ENCODE peak calls at places on chromosomes 3 and 15, in seven cellular contexts. P, M, W, V, H, C and N are unnamed samples.
A peak's percentile ranks its signal among the peaks of the same experiment; 100 is the strongest.

GRCh38 chr3:5095879-5096278 is 26.2 kb upstream of the ARL8B start:
- DNase-seq in M (no peak), H (peak; percentile 61), V (peak; percentile 55), C (no peak), P (no peak), W (no peak), N (no peak)

GRCh38 chr15:25737218-25737643 is 125.9 kb downstream of the ATP10A start:
- DNase-seq in H (no peak), V (no peak), P (peak; percentile 36), M (no peak), C (no peak), W (no peak), N (no peak)

GRCh38 chr3:43290961-43291360 is 4.6 kb downstream of the SNRK start:
- DNase-seq in W (no peak), V (no peak), P (no peak), M (no peak), H (no peak), C (peak; percentile 37), N (no peak)

GRCh38 chr15:100879461-100880138 is at the start of gene ALDH1A3:
- DNase-seq in W (peak; percentile 48), C (no peak), P (peak; percentile 35), H (peak; percentile 56), M (peak; percentile 68), V (peak; percentile 45), N (no peak)

GRCh38 chr3:39415983-39416382 is 9.5 kb downstream of the RPSA start:
- DNase-seq in V (no peak), M (no peak), H (no peak), P (no peak), W (no peak), C (no peak), N (no peak)

GRCh38 chr15:33059184-33059583 is 135.3 kb downstream of the FMN1 start:
- DNase-seq in H (no peak), C (no peak), W (no peak), P (no peak), M (no peak), V (no peak), N (no peak)

GRCh38 chr15:67914537-67915373 is 74.9 kb upstream of the RNU6-1 start:
- DNase-seq in P (peak; percentile 61), C (peak; percentile 25), V (peak; percentile 87), M (peak; percentile 68), W (peak; percentile 63), H (peak; percentile 71), N (no peak)

GRCh38 chr3:14764331-14765064 is 54.3 kb upstream of the FGD5 start:
- DNase-seq in H (no peak), W (no peak), P (no peak), M (no peak), V (no peak), C (no peak), N (no peak)

GRCh38 chr3:172137287-172138030 is 98.1 kb downstream of the FNDC3B start:
- DNase-seq in M (no peak), C (no peak), H (no peak), V (no peak), W (no peak), P (no peak), N (no peak)

GRCh38 chr3:30747771-30748281 is 141.4 kb downstream of the TGFBR2 start:
- DNase-seq in M (no peak), P (no peak), C (peak; percentile 7), H (peak; percentile 37), V (no peak), W (no peak), N (no peak)

GRCh38 chr3:190385835-190386688 is 1.9 kb upstream of the CLDN16 start:
- DNase-seq in W (no peak), P (no peak), V (no peak), H (no peak), C (no peak), M (no peak), N (no peak)

GRCh38 chr15:88918738-88919137 is 5.6 kb upstream of the MFGE8 start:
- DNase-seq in M (peak; percentile 51), C (no peak), V (peak; percentile 61), P (no peak), H (no peak), W (no peak), N (no peak)

GRCh38 chr3:140834266-140835037 is 107.2 kb upstream of the SLC25A36 start:
- DNase-seq in P (no peak), C (no peak), V (no peak), M (no peak), H (no peak), W (no peak), N (no peak)

GRCh38 chr3:40546811-40547210 is 22.1 kb downstream of the ZNF621 start:
- DNase-seq in H (peak; percentile 12), W (no peak), C (no peak), P (no peak), V (no peak), M (no peak), N (no peak)

GRCh38 chr3:5264093-5264610 is 76.6 kb downstream of the EDEM1 start:
- DNase-seq in V (no peak), W (no peak), C (no peak), M (no peak), P (no peak), H (peak; percentile 19), N (no peak)

GRCh38 chr3:165640970-165641369 is 196.3 kb downstream of the BCHE start:
- DNase-seq in H (no peak), P (no peak), V (no peak), M (no peak), C (peak; percentile 61), W (no peak), N (no peak)

GRCh38 chr15:70501849-70502248 is 261.5 kb downstream of the UACA start:
- DNase-seq in P (no peak), W (no peak), C (no peak), H (no peak), M (no peak), V (no peak), N (no peak)

GRCh38 chr15:77939851-77940250 is 137.7 kb downstream of the TBC1D2B start:
- DNase-seq in C (no peak), M (no peak), H (no peak), P (no peak), W (no peak), V (no peak), N (no peak)

GRCh38 chr3:172676208-172676920 is 34.5 kb downstream of the NCEH1 start:
- DNase-seq in H (no peak), W (no peak), P (no peak), M (no peak), C (no peak), V (no peak), N (no peak)

GRCh38 chr3:71309886-71310285 is 273.6 kb downstream of the FOXP1 start:
- DNase-seq in H (no peak), M (no peak), P (no peak), V (no peak), W (no peak), C (no peak), N (no peak)

GRCh38 chr3:194056731-194057415 is 79.1 kb upstream of the HES1 start:
- DNase-seq in V (no peak), C (no peak), H (no peak), P (no peak), W (no peak), M (peak; percentile 30), N (no peak)

GRCh38 chr3:194051554-194052175 is 84.3 kb upstream of the HES1 start:
- DNase-seq in M (no peak), V (no peak), C (peak; percentile 22), P (no peak), H (no peak), W (no peak), N (no peak)

GRCh38 chr3:194054941-194055340 is 81.0 kb upstream of the HES1 start:
- DNase-seq in C (no peak), W (no peak), P (no peak), V (no peak), M (no peak), H (no peak), N (no peak)

GRCh38 chr3:194053136-194053535 is 82.8 kb upstream of the HES1 start:
- DNase-seq in H (no peak), M (no peak), P (no peak), W (no peak), V (no peak), C (no peak), N (no peak)

GRCh38 chr3:194054540-194054939 is 81.4 kb upstream of the HES1 start:
- DNase-seq in W (no peak), V (no peak), P (no peak), M (no peak), C (no peak), H (peak; percentile 53), N (no peak)
- H3K9me3 ChIP-seq in W (no peaks in the 10 kb centered on the region), V (peaks cover 9% of the 10 kb centered on the region), P (no peaks in the 10 kb centered on the region), M (peaks cover 6% of the 10 kb centered on the region), C (no peaks in the 10 kb centered on the region), H (peaks cover 10% of the 10 kb centered on the region), N (no peaks in the 10 kb centered on the region)

GRCh38 chr15:57605491-57605890 is 13.8 kb downstream of the MYZAP start:
- DNase-seq in M (no peak), P (no peak), V (no peak), W (no peak), H (no peak), C (no peak), N (no peak)
- H3K9me3 ChIP-seq in M (no peaks in the 10 kb centered on the region), P (no peaks in the 10 kb centered on the region), V (no peaks in the 10 kb centered on the region), W (no peaks in the 10 kb centered on the region), H (no peaks in the 10 kb centered on the region), C (no peaks in the 10 kb centered on the region), N (no peaks in the 10 kb centered on the region)

GRCh38 chr3:175940243-175940642 is 1081.1 kb downstream of the NAALADL2 start:
- DNase-seq in W (peak; percentile 8), H (no peak), M (no peak), P (no peak), C (no peak), V (no peak), N (no peak)
- H3K9me3 ChIP-seq in W (no peaks in the 10 kb centered on the region), H (no peaks in the 10 kb centered on the region), M (no peaks in the 10 kb centered on the region), P (no peaks in the 10 kb centered on the region), C (peaks cover 2% of the 10 kb centered on the region), V (no peaks in the 10 kb centered on the region), N (no peaks in the 10 kb centered on the region)

GRCh38 chr3:74559301-74559700 is 55.2 kb downstream of the CNTN3 start:
- DNase-seq in W (no peak), H (peak; percentile 4), P (no peak), C (no peak), M (peak; percentile 11), V (no peak), N (no peak)

GRCh38 chr3:74562528-74563190 is 51.8 kb downstream of the CNTN3 start:
- DNase-seq in W (no peak), C (no peak), M (no peak), H (no peak), V (no peak), P (no peak), N (no peak)

GRCh38 chr3:74564560-74564959 is 49.9 kb downstream of the CNTN3 start:
- DNase-seq in M (no peak), P (no peak), C (no peak), H (no peak), V (no peak), W (no peak), N (no peak)

GRCh38 chr3:74561881-74562280 is 52.6 kb downstream of the CNTN3 start:
- DNase-seq in M (no peak), C (no peak), V (no peak), H (no peak), W (no peak), P (no peak), N (no peak)
- H3K9me3 ChIP-seq in M (peaks cover 3% of the 10 kb centered on the region), C (no peaks in the 10 kb centered on the region), V (no peaks in the 10 kb centered on the region), H (no peaks in the 10 kb centered on the region), W (no peaks in the 10 kb centered on the region), P (no peaks in the 10 kb centered on the region), N (no peaks in the 10 kb centered on the region)